ENCODE peak calls at places on chromosomes 5 and 9, in eight cellular contexts. R is prostate gland, L is tibial nerve, Q is right lobe of liver, Z is GM12878, S is IMR-90, U is uterus, T is suprapubic skin. M is an unnamed sample. For H3K36me3, the result is how much of the 10 kb centered on the place peaks cover.

GRCh38 chr9:75378036-75378435 is 289.7 kb downstream of the OSTF1 start:
- DNase-seq in R (no peak), L (peak), Q (no peak), Z (no peak), S (no peak), U (peak), T (peak), M (peak)

GRCh38 chr5:93421498-93421897 is 159.5 kb downstream of the NR2F1-AS1 start:
- DNase-seq in R (no peak), L (no peak), Q (no peak), Z (no peak), S (no peak), U (no peak), T (no peak), M (no peak)

GRCh38 chr5:66242050-66242449 is 98.0 kb downstream of the SREK1 start:
- DNase-seq in R (no peak), L (no peak), Q (no peak), Z (no peak), S (no peak), U (no peak), T (no peak), M (no peak)

GRCh38 chr9:126336350-126337335 is 10.0 kb downstream of the MVB12B start:
- DNase-seq in R (no peak), L (no peak), Q (no peak), Z (no peak), S (no peak), U (no peak), T (no peak), M (no peak)

GRCh38 chr9:14961372-14962068 is 51.3 kb upstream of the FREM1 start:
- DNase-seq in R (no peak), L (no peak), Q (peak), Z (no peak), S (no peak), U (no peak), T (no peak), M (no peak)

GRCh38 chr9:35277171-35277520 is 115.3 kb downstream of the UNC13B start:
- DNase-seq in R (no peak), L (no peak), Q (no peak), Z (no peak), S (no peak), U (no peak), T (no peak), M (no peak)

GRCh38 chr5:78751872-78752271 is 103.3 kb upstream of the LHFPL2 start:
- DNase-seq in R (no peak), L (no peak), Q (no peak), Z (no peak), S (peak), U (no peak), T (no peak), M (no peak)

GRCh38 chr5:156735477-156735876 is 114.6 kb upstream of the PPP1R2B start:
- DNase-seq in R (no peak), L (no peak), Q (no peak), Z (no peak), S (no peak), U (no peak), T (no peak), M (no peak)

GRCh38 chr9:12956261-12956660 is 181.4 kb downstream of the LURAP1L start:
- DNase-seq in R (no peak), L (no peak), Q (no peak), Z (no peak), S (no peak), U (no peak), T (no peak), M (no peak)

GRCh38 chr9:132857601-132858342 is 20.3 kb downstream of the AK8 start:
- DNase-seq in R (no peak), L (no peak), Q (no peak), Z (no peak), S (peak), U (peak), T (no peak), M (peak)

GRCh38 chr5:105587963-105588662 is 2025.5 kb upstream of the NUDT12 start:
- DNase-seq in R (no peak), L (no peak), Q (no peak), Z (no peak), S (no peak), U (no peak), T (no peak), M (no peak)

GRCh38 chr5:159737263-159737662 is 179.0 kb upstream of the ADRA1B start:
- DNase-seq in R (no peak), L (no peak), Q (no peak), Z (no peak), S (no peak), U (no peak), T (no peak), M (no peak)

GRCh38 chr5:126492939-126493338 is 69.7 kb downstream of the GRAMD2B start:
- DNase-seq in R (no peak), L (no peak), Q (no peak), Z (no peak), S (peak), U (peak), T (no peak), M (peak)

GRCh38 chr9:19030899-19031298 is 2.1 kb downstream of the SAXO1 start:
- DNase-seq in R (no peak), L (no peak), Q (no peak), Z (no peak), S (peak), U (no peak), T (no peak), M (no peak)

GRCh38 chr9:19033015-19033414 is at the start of gene SAXO1:
- DNase-seq in R (no peak), L (no peak), Q (no peak), Z (no peak), S (no peak), U (no peak), T (no peak), M (no peak)

GRCh38 chr9:19028835-19029451 is 4.1 kb downstream of the SAXO1 start:
- DNase-seq in R (peak), L (no peak), Q (no peak), Z (no peak), S (peak), U (peak), T (no peak), M (no peak)

GRCh38 chr9:19036611-19037010 is 3.6 kb upstream of the SAXO1 start:
- DNase-seq in R (no peak), L (no peak), Q (no peak), Z (no peak), S (no peak), U (no peak), T (no peak), M (no peak)

GRCh38 chr9:19032411-19032810 is 598 bp downstream of the SAXO1 start:
- DNase-seq in R (no peak), L (no peak), Q (no peak), Z (no peak), S (no peak), U (peak), T (no peak), M (peak)
- H3K27ac ChIP-seq in R (no peak), L (no peak), Q (no peak), Z (no peak), S (no peak), U (no peak), T (no peak), M (no peak)

GRCh38 chr9:137423001-137423809 is at the start of the genes EXD3 and NOXA1:
- DNase-seq in R (peak), L (peak), Q (peak), Z (peak), S (peak), U (peak), T (peak), M (peak)
- TF ChIP-seq POLR2A in R (peak), L (peak), Q (peak), Z (peak), S (no peak), U (peak), T (no peak), M (peak)

GRCh38 chr9:120507936-120508510 is 71.9 kb downstream of the CDK5RAP2 start:
- DNase-seq in R (no peak), L (no peak), Q (no peak), Z (no peak), S (no peak), U (no peak), T (no peak), M (no peak)
- H3K36me3 ChIP-seq in R (under half), L (half or more), Q (under half), Z (under half), S (under half), U (under half), T (half or more), M (under half)

GRCh38 chr5:172642511-172642910 is 1.4 kb downstream of the NEURL1B start:
- DNase-seq in R (no peak), L (no peak), Q (no peak), Z (no peak), S (peak), U (no peak), T (no peak), M (no peak)

GRCh38 chr5:172641359-172642045 is 439 bp downstream of the NEURL1B start:
- DNase-seq in R (no peak), L (no peak), Q (no peak), Z (no peak), S (no peak), U (peak), T (no peak), M (peak)

GRCh38 chr5:172642046-172642409 is 965 bp downstream of the NEURL1B start:
- DNase-seq in R (no peak), L (no peak), Q (no peak), Z (no peak), S (peak), U (no peak), T (no peak), M (no peak)

GRCh38 chr5:172640139-172640538 is 924 bp upstream of the NEURL1B start:
- DNase-seq in R (no peak), L (no peak), Q (no peak), Z (no peak), S (no peak), U (no peak), T (no peak), M (no peak)

DNA sequence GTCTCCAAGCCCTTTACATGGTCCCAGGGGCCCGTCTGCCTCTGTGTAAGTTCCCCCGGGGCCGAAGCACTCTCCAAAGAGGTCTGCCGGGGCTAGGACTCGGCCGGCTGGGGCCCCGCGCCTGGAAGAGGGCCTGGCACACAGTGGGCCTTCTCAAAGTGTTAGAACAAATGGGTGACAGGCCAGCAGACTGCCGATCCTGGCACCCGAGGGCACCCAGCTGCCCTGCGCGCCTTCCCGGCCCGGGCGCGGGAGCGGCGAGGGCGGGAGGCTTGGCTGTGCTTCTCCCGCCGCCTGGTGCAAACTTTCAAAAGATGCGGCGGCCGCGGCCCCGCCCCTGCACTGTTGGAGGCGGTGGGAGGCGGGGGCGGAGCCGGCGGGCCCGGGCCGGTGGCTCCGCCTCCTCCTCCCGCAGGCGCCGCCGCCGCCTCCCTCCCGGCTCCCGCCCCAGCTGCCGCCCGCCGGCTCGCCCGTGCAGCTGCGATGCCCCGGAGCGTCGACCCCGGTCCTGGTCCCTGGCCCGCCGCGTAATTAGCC is at the start of gene NEURL1B:
- DNase-seq in R (peak), L (peak), Q (peak), Z (no peak), S (peak), U (peak), T (no peak), M (peak)
- H3K27ac ChIP-seq in R (peak), L (peak), Q (peak), Z (no peak), S (peak), U (peak), T (peak), M (peak)

DNA sequence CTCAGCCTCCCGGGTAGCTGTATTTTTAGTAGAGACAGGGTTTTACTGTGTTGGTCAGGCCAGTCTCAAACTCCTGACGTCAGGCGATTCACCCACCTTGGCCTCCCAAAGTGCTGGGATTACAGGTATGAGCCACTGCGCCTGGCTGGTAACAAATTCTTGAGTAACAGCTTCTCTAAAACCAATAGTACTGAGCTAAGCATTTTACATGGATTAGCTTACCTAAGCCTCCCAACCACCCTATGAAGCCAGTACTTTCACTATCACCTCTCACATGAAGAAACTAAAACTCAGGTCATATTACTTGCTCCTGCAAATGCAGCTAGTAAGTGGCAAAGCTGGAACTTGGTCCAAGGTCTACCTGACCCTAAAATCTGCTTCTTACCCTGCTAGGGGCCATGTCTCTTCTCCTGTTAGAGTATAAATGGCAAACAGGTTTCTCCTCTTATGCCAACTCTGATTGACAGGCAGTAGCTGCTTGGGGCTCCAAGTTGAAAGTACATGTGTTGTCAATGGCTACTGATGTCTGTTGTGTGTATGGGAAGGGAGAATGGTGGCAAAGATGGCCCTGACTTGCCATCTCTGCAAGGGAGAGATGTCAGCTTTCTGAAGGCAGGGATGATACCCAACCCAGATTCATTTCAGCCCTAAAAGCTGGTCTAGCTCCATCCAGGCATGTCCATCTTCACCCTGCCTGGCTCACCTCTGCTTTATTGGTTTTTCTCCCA is 4.0 kb downstream of the PHF19 start:
- DNase-seq in R (no peak), L (no peak), Q (no peak), Z (no peak), S (no peak), U (no peak), T (no peak), M (no peak)
- TF ChIP-seq POLR2A in R (no peak), L (no peak), Q (no peak), Z (no peak), S (no peak), U (no peak), T (no peak), M (no peak)

GRCh38 chr5:89003563-89004036 is 120.6 kb upstream of the MEF2C start:
- DNase-seq in R (no peak), L (no peak), Q (no peak), Z (no peak), S (no peak), U (no peak), T (no peak), M (no peak)
- H3K36me3 ChIP-seq in R (under half), L (under half), Q (under half), Z (under half), S (under half), U (under half), T (under half), M (under half)

GRCh38 chr5:132095745-132096084 is 22.1 kb downstream of the CSF2 start:
- DNase-seq in R (no peak), L (no peak), Q (no peak), Z (no peak), S (no peak), U (no peak), T (no peak), M (no peak)
- H3K27ac ChIP-seq in R (no peak), L (no peak), Q (no peak), Z (no peak), S (peak), U (no peak), T (no peak), M (no peak)

GRCh38 chr9:113563856-113564514 is 100.5 kb downstream of the RGS3 start:
- DNase-seq in R (no peak), L (no peak), Q (peak), Z (no peak), S (no peak), U (peak), T (peak), M (peak)
- TF ChIP-seq POLR2A in R (no peak), L (no peak), Q (no peak), Z (no peak), S (no peak), U (no peak), T (no peak), M (no peak)

GRCh38 chr9:89386797-89387196 is 68.5 kb downstream of the SECISBP2 start:
- DNase-seq in R (peak), L (no peak), Q (peak), Z (no peak), S (no peak), U (no peak), T (no peak), M (no peak)
- H3K36me3 ChIP-seq in R (under half), L (half or more), Q (under half), Z (half or more), S (under half), U (under half), T (half or more), M (under half)

GRCh38 chr5:115602585-115603125 is 376 bp upstream of the TICAM2 start:
- DNase-seq in R (no peak), L (no peak), Q (no peak), Z (no peak), S (no peak), U (no peak), T (no peak), M (no peak)
- H3K27ac ChIP-seq in R (peak), L (peak), Q (peak), Z (peak), S (peak), U (peak), T (peak), M (peak)

M was measured in ovary.